ENCODE peak calls at places on chromosomes 13 and 19, in four cellular contexts. L is HTR-8/SVneo, I is cardiac fibroblast, Z is endothelial cell of umbilical vein. C is an unnamed sample.

GRCh38 chr13:52118595-52118994 is 10.3 kb downstream of the NEK5 start:
- DNase-seq in L (no peak), I (no peak), Z (no peak), C (no peak)

GRCh38 chr19:46772170-46773017 is 16.0 kb downstream of the SLC1A5 start:
- DNase-seq in L (no peak), I (no peak), Z (no peak), C (no peak)

GRCh38 chr19:52566588-52566987 is 3.5 kb upstream of the ZNF701 start:
- DNase-seq in L (peak), I (no peak), Z (peak), C (no peak)

GRCh38 chr19:11378319-11379189 is 4.1 kb downstream of the SWSAP1 start:
- DNase-seq in L (no peak), I (peak), Z (peak), C (peak)

GRCh38 chr13:27830010-27830409 is 37.7 kb downstream of the GSX1 start:
- DNase-seq in L (peak), I (peak), Z (peak), C (peak)

GRCh38 chr19:13597625-13598024 is 91.3 kb upstream of the CACNA1A start:
- DNase-seq in L (peak), I (peak), Z (peak), C (peak)

GRCh38 chr19:47186337-47187022 is 44.5 kb downstream of the BBC3 start:
- DNase-seq in L (no peak), I (no peak), Z (no peak), C (no peak)

GRCh38 chr19:10520652-10521318 is 3.5 kb upstream of the S1PR5 start:
- DNase-seq in L (no peak), I (no peak), Z (no peak), C (peak)

GRCh38 chr19:42421101-42421500 is 6.1 kb downstream of the LIPE start:
- DNase-seq in L (no peak), I (no peak), Z (no peak), C (no peak)

GRCh38 chr19:46495789-46496099 is at the start of gene PNMA8B:
- DNase-seq in L (no peak), I (peak), Z (no peak), C (no peak)

GRCh38 chr13:103471896-103472295 is 405.7 kb upstream of the SLC10A2 start:
- DNase-seq in L (no peak), I (no peak), Z (no peak), C (peak)

GRCh38 chr19:45097776-45098520 is 5.0 kb downstream of the PPP1R37 start:
- DNase-seq in L (peak), I (peak), Z (peak), C (peak)

GRCh38 chr19:14019100-14019499 is 8.8 kb upstream of the RLN3 start:
- DNase-seq in L (no peak), I (no peak), Z (no peak), C (no peak)

GRCh38 chr13:45292176-45292575 is 48.8 kb downstream of the TPT1 start:
- DNase-seq in L (no peak), I (no peak), Z (no peak), C (peak)

GRCh38 chr19:3458229-3458555 is 22.1 kb downstream of the SMIM24 start:
- DNase-seq in L (no peak), I (no peak), Z (no peak), C (no peak)

GRCh38 chr13:75762066-75762937 is 126.2 kb downstream of the LMO7 start:
- DNase-seq in L (no peak), I (peak), Z (peak), C (no peak)

GRCh38 chr19:6060600-6061391 is 49.5 kb downstream of the RFX2 start:
- DNase-seq in L (peak), I (peak), Z (peak), C (no peak)

GRCh38 chr19:58516964-58517833 is 2.4 kb downstream of the ZBTB45 start:
- DNase-seq in L (no peak), I (no peak), Z (no peak), C (no peak)